ENCODE peak calls at places on chromosomes 1 and 21, in nine cellular contexts. Q is kidney, A is lung, K is IMR-90, U is prostate gland, R is AG04450, W is kidney epithelial cell, S is tibial nerve, T is HCT116. M is an unnamed sample.

GRCh38 chr1:176858421-176858916 is 306.0 kb downstream of the ASTN1 start:
- DNase-seq in W (no peak), A (no peak), R (no peak), T (no peak), K (no peak), S (no peak), U (no peak), Q (no peak), M (no peak)

GRCh38 chr1:41368801-41369200 is 7.6 kb downstream of the FOXO6 start:
- DNase-seq in U (no peak), A (no peak), K (no peak), R (no peak), W (no peak), T (no peak), Q (no peak), S (no peak), M (no peak)

GRCh38 chr1:211579434-211580302 is 707 bp upstream of the SLC30A1 start:
- DNase-seq in T (no peak), U (peak), K (peak), A (no peak), Q (peak), S (no peak), R (no peak), W (no peak), M (no peak)

GRCh38 chr1:160806109-160806665 is 10.2 kb downstream of the LY9 start:
- DNase-seq in A (no peak), K (no peak), U (no peak), R (no peak), W (no peak), Q (no peak), T (no peak), S (no peak), M (no peak)

GRCh38 chr1:41726899-41727748 is 191.6 kb downstream of the HIVEP3 start:
- DNase-seq in W (no peak), R (no peak), T (no peak), Q (peak), K (no peak), S (peak), A (peak), U (no peak), M (no peak)

GRCh38 chr1:205519541-205520131 is 15.2 kb downstream of the CDK18 start:
- DNase-seq in A (no peak), R (no peak), W (no peak), U (no peak), Q (peak), K (no peak), T (no peak), S (no peak), M (no peak)

GRCh38 chr1:10084045-10084444 is 51.3 kb downstream of the UBE4B start:
- DNase-seq in Q (no peak), U (no peak), A (no peak), K (no peak), W (no peak), R (no peak), T (no peak), S (no peak), M (no peak)

GRCh38 chr1:111484391-111484790 is 10.6 kb downstream of the C1orf162 start:
- DNase-seq in T (no peak), W (no peak), S (no peak), K (no peak), A (no peak), Q (no peak), U (no peak), R (no peak), M (no peak)

GRCh38 chr1:244060691-244061090 is 9.6 kb downstream of the ZBTB18 start:
- DNase-seq in K (no peak), T (no peak), U (no peak), W (no peak), S (no peak), A (no peak), R (no peak), Q (no peak), M (no peak)

GRCh38 chr1:79193211-79194079 is 186.9 kb upstream of the ADGRL4 start:
- DNase-seq in W (no peak), A (no peak), U (no peak), S (no peak), K (peak), T (peak), Q (no peak), R (no peak), M (no peak)

GRCh38 chr21:42097860-42098259 is 26.7 kb downstream of the UMODL1 start:
- DNase-seq in R (peak), A (peak), T (peak), K (peak), W (peak), U (peak), S (no peak), Q (peak), M (peak)

GRCh38 chr1:7462627-7463026 is 308.5 kb upstream of the VAMP3 start:
- DNase-seq in T (no peak), Q (no peak), K (no peak), S (no peak), A (no peak), W (no peak), U (no peak), R (no peak), M (no peak)

GRCh38 chr1:202286622-202287097 is 55.1 kb downstream of the UBE2T start:
- DNase-seq in A (peak), W (no peak), Q (peak), S (no peak), U (no peak), K (peak), R (no peak), T (no peak), M (peak)

GRCh38 chr1:84573481-84573966 is 716 bp downstream of the CTBS start:
- DNase-seq in T (no peak), Q (no peak), A (no peak), S (no peak), R (no peak), K (no peak), W (no peak), U (no peak), M (no peak)

GRCh38 chr1:59730759-59731478 is 83.8 kb upstream of the HOOK1 start:
- DNase-seq in K (peak), Q (no peak), S (peak), T (peak), U (peak), R (peak), W (peak), A (peak), M (peak)

GRCh38 chr1:172585348-172585747 is 52.4 kb downstream of the SUCO start:
- DNase-seq in Q (no peak), R (no peak), A (no peak), S (no peak), K (peak), W (no peak), T (no peak), U (no peak), M (no peak)

GRCh38 chr1:56024155-56024554 is 555.2 kb downstream of the PLPP3 start:
- DNase-seq in U (no peak), W (no peak), T (no peak), K (no peak), A (no peak), Q (no peak), S (no peak), R (no peak), M (no peak)

GRCh38 chr21:19109694-19110093 is 706.1 kb upstream of the TMPRSS15 start:
- DNase-seq in T (no peak), K (no peak), U (no peak), S (no peak), Q (no peak), A (no peak), R (no peak), W (no peak), M (no peak)

GRCh38 chr1:175824079-175824478 is 80.7 kb upstream of the TNR start:
- DNase-seq in S (no peak), W (no peak), A (no peak), U (no peak), T (no peak), R (no peak), K (no peak), Q (no peak), M (no peak)

GRCh38 chr1:232625319-232625868 is 4.5 kb downstream of the SIPA1L2 start:
- DNase-seq in Q (no peak), S (no peak), U (no peak), W (no peak), A (no peak), K (no peak), R (no peak), T (no peak), M (no peak)

GRCh38 chr1:70504176-70504820 is 93.2 kb downstream of the CTH start:
- DNase-seq in T (no peak), Q (no peak), K (no peak), R (no peak), U (no peak), W (no peak), A (no peak), S (no peak), M (no peak)

GRCh38 chr1:17874231-17874630 is 119.1 kb downstream of the ACTL8 start:
- DNase-seq in K (peak), R (peak), U (no peak), T (no peak), S (no peak), W (peak), Q (no peak), A (no peak), M (peak)

GRCh38 chr1:3007298-3008147 is 13.7 kb upstream of the ACTRT2 start:
- DNase-seq in W (no peak), A (no peak), Q (peak), R (no peak), T (no peak), U (no peak), K (no peak), S (no peak), M (no peak)

GRCh38 chr1:100344774-100345173 is 7.5 kb upstream of the CDC14A start:
- DNase-seq in R (no peak), W (no peak), S (no peak), A (no peak), U (no peak), T (no peak), K (no peak), Q (no peak), M (no peak)

GRCh38 chr1:37484325-37485051 is 10.1 kb downstream of the ZC3H12A start:
- DNase-seq in R (no peak), Q (no peak), S (no peak), K (no peak), U (no peak), T (no peak), W (no peak), A (no peak), M (no peak)

GRCh38 chr1:47189844-47190562 is at the start of gene PDZK1IP1:
- DNase-seq in Q (peak), R (peak), U (peak), S (peak), W (peak), T (no peak), K (peak), A (peak), M (no peak)

GRCh38 chr1:54331843-54332688 is 74.1 kb downstream of the SSBP3 start:
- DNase-seq in U (no peak), W (no peak), K (no peak), R (no peak), T (no peak), S (no peak), A (no peak), Q (no peak), M (no peak)

GRCh38 chr1:77434972-77435371 is 153.2 kb downstream of the AK5 start:
- DNase-seq in W (no peak), T (no peak), S (no peak), K (no peak), A (no peak), U (no peak), Q (no peak), R (no peak), M (no peak)

GRCh38 chr1:68811806-68812205 is 314.9 kb upstream of the DEPDC1 start:
- DNase-seq in U (no peak), S (no peak), K (no peak), R (no peak), T (no peak), Q (no peak), A (no peak), W (no peak), M (no peak)

GRCh38 chr1:162689745-162690671 is 57.7 kb downstream of the DDR2 start:
- DNase-seq in T (no peak), A (no peak), K (peak), R (no peak), S (no peak), W (no peak), U (no peak), Q (no peak), M (no peak)

GRCh38 chr1:229209386-229209785 is 61.5 kb upstream of the RAB4A start:
- DNase-seq in Q (no peak), R (no peak), A (no peak), K (peak), S (no peak), W (no peak), T (no peak), U (no peak), M (no peak)

GRCh38 chr1:224223819-224224714 is 41.0 kb downstream of the DEGS1 start:
- DNase-seq in U (no peak), A (no peak), K (peak), T (no peak), W (peak), Q (no peak), S (no peak), R (peak), M (peak)

GRCh38 chr1:212518188-212518951 is 85.7 kb downstream of the NENF start:
- DNase-seq in S (no peak), K (peak), Q (no peak), R (no peak), A (peak), U (no peak), W (no peak), T (no peak), M (peak)

GRCh38 chr1:70264875-70265274 is 43.7 kb downstream of the SRSF11 start:
- DNase-seq in K (no peak), W (no peak), T (no peak), Q (no peak), U (no peak), A (no peak), S (no peak), R (no peak), M (no peak)

GRCh38 chr1:14873657-14874056 is 275.2 kb downstream of the KAZN start:
- DNase-seq in A (no peak), K (no peak), S (no peak), Q (no peak), U (no peak), W (no peak), T (no peak), R (no peak), M (no peak)

GRCh38 chr1:210757677-210758076 is 376.3 kb downstream of the KCNH1 start:
- DNase-seq in R (no peak), K (no peak), W (no peak), Q (no peak), U (no peak), S (no peak), T (no peak), A (no peak), M (no peak)

GRCh38 chr1:244444854-244445253 is 6.9 kb downstream of the ADSS2 start:
- DNase-seq in R (no peak), A (no peak), Q (no peak), W (no peak), K (no peak), U (no peak), S (no peak), T (no peak), M (no peak)

GRCh38 chr1:925532-926421 is 2.1 kb downstream of the SAMD11 start:
- DNase-seq in R (no peak), K (peak), A (no peak), U (no peak), T (no peak), W (no peak), S (no peak), Q (peak), M (no peak)

GRCh38 chr1:28249013-28249870 is 10.1 kb upstream of the SESN2 start:
- DNase-seq in S (no peak), K (peak), T (peak), Q (peak), R (no peak), U (peak), W (peak), A (peak), M (no peak)

GRCh38 chr1:28249879-28250295 is 9.4 kb upstream of the SESN2 start:
- DNase-seq in T (no peak), K (no peak), W (no peak), U (no peak), S (no peak), Q (no peak), A (no peak), R (no peak), M (no peak)

GRCh38 chr1:28248273-28249012 is 10.9 kb upstream of the SESN2 start:
- DNase-seq in T (peak), K (peak), R (peak), Q (peak), U (peak), A (peak), S (peak), W (no peak), M (peak)

GRCh38 chr1:28246427-28246832 is 10.5 kb downstream of the ATP5IF1 start:
- DNase-seq in Q (no peak), U (peak), A (no peak), R (no peak), S (no peak), K (peak), W (no peak), T (no peak), M (no peak)

DNA sequence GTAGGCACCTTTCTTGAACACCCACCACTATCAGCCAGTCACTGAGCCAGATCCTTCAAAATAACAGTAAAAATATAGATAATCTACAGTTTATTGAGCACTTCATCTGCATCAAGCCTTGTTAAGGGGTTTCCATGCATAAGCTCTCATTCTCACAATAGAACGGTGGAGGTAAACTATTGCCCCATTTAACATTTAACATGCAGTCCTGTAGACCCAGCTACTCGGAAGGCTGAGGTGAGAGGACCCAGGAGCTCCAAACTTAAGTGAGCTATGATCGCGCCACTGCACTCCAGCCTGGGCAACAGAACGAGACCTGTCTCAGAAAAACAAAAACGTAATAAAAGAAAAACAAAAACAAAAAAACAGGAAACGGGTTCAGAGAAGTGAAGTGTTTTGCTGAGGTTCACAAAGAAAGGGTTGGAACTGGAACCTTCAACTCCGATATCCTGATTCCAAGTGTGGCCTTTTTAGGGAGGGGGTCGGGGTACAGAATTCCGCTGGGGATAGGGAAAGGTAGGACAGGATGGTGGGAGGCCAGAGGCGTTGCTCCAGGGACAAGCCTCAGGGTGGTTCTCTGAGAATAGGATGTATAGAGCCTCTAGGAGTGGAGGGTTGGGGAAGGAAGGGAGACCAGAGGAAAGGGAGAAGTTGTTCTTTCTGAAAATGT is 11.6 kb upstream of the SESN2 start:
- DNase-seq in A (no peak), K (no peak), W (no peak), S (no peak), R (no peak), U (no peak), Q (no peak), T (no peak), M (no peak)
- H3K4me3 ChIP-seq in A (no peak), K (peak), W (peak), S (peak), R (peak), U (peak), Q (peak), T (peak), M (peak)

GRCh38 chr1:167633258-167633944 is 3.4 kb downstream of the RCSD1 start:
- DNase-seq in R (no peak), U (no peak), T (no peak), A (no peak), K (no peak), Q (no peak), S (no peak), W (no peak), M (no peak)

GRCh38 chr1:167629681-167630567 is at the start of gene RCSD1:
- DNase-seq in S (no peak), U (no peak), K (no peak), R (no peak), T (no peak), W (no peak), Q (peak), A (no peak), M (no peak)

GRCh38 chr1:167630568-167631385 is 745 bp downstream of the RCSD1 start:
- DNase-seq in A (no peak), Q (no peak), K (no peak), U (no peak), W (no peak), S (no peak), T (no peak), R (no peak), M (no peak)

GRCh38 chr1:167631987-167632680 is 2.1 kb downstream of the RCSD1 start:
- DNase-seq in T (no peak), R (no peak), K (no peak), Q (no peak), W (no peak), U (no peak), S (no peak), A (no peak), M (no peak)

GRCh38 chr1:167631386-167631941 is 1.4 kb downstream of the RCSD1 start:
- DNase-seq in A (no peak), K (no peak), Q (no peak), W (no peak), S (no peak), T (no peak), R (no peak), U (no peak), M (no peak)
- H3K4me3 ChIP-seq in A (no peak), K (no peak), Q (peak), W (no peak), S (peak), T (no peak), R (no peak), U (peak), M (no peak)

DNA sequence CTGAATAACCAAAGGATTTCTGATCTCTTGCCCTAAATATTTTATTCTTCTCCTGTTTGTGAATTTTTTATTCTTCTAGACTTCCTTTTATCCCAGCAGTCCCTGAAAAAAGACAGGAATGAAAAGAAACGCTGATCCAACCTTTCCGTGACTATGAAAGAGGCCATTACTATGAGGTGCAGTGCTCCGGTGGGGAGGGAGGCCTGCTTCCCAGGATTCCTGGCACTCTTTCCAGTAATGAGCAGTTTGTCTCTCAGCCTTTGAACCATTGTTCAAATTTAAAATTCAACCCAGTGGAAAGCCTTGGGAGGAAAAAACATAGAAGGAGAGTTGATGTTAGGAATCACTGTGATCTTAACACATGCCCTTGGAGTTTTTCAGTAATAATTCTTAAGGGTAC is 5.9 kb downstream of the IER5 start:
- DNase-seq in S (no peak), K (no peak), Q (no peak), T (no peak), R (no peak), A (no peak), U (no peak), W (no peak), M (no peak)
- H3K4me3 ChIP-seq in S (no peak), K (no peak), Q (no peak), T (no peak), R (no peak), A (no peak), U (no peak), W (no peak), M (no peak)

GRCh38 chr21:35565204-35565611 is 495.1 kb downstream of the SETD4 start:
- DNase-seq in W (no peak), T (no peak), S (no peak), R (no peak), K (peak), U (no peak), Q (peak), A (peak), M (peak)

GRCh38 chr21:35561076-35561475 is 499.2 kb downstream of the SETD4 start:
- DNase-seq in Q (no peak), U (no peak), R (no peak), S (no peak), W (no peak), T (no peak), A (no peak), K (no peak), M (no peak)

GRCh38 chr21:35562876-35563275 is 497.4 kb downstream of the SETD4 start:
- DNase-seq in A (no peak), U (no peak), T (no peak), Q (no peak), S (no peak), K (peak), R (no peak), W (no peak), M (no peak)

GRCh38 chr21:35566874-35567273 is 493.5 kb downstream of the SETD4 start:
- DNase-seq in A (no peak), S (no peak), T (no peak), U (no peak), W (no peak), Q (no peak), R (no peak), K (no peak), M (no peak)

DNA sequence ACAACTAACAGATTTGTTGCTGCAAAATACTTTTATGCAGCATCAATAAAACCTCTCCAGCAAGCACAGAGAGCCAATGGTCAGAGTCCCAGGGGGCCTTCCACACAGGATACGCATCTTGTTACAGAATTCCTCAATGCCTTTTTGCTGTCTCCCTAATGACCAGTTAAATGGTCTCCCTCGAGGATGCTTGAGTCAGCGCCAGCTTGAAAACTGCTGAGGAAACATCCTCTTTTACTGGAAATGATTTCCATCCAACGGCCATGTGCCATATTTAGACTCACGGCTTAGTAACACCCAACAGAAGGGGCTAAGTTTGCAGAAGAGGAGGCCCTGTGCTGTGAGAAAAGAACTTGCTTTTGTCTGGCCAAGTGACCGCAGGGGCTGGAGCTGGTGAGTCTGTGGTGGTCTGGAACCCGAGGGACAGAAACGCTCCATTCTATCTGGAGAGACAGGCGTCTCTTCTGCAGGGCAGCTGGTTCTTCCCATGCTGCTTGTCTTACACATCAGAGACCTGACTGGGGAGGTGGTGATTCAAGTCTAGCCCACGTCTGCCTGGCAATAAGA is 496.4 kb downstream of the SETD4 start:
- DNase-seq in K (peak), T (no peak), W (no peak), A (peak), Q (peak), S (peak), R (peak), U (no peak), M (peak)
- H3K4me3 ChIP-seq in K (no peak), T (no peak), W (no peak), A (no peak), Q (no peak), S (no peak), R (peak), U (no peak), M (no peak)